ENCODE peak calls at places on chromosomes 16 and 17, in eight cellular contexts. S is mucosa of descending colon, U is upper lobe of right lung, I is A549, V is HFFc6, G is GM12864, J is H9, B is SK-N-SH. C is an unnamed sample.

GRCh38 chr17:37299257-37299985 is 76.4 kb upstream of the C17orf78 start:
- DNase-seq in S (no peak), U (no peak), I (no peak), V (no peak), G (no peak), J (no peak), B (no peak), C (no peak)

GRCh38 chr16:85187002-85187401 is 74.7 kb upstream of the CIBAR2 start:
- DNase-seq in S (no peak), U (no peak), I (no peak), V (peak), G (no peak), J (no peak), B (no peak), C (no peak)

GRCh38 chr17:42107597-42108576 is 4.6 kb downstream of the DHX58 start:
- DNase-seq in S (peak), U (peak), I (peak), V (no peak), G (no peak), J (peak), B (peak), C (peak)

GRCh38 chr16:66899945-66900688 is 18.6 kb downstream of the CDH16 start:
- DNase-seq in S (peak), U (peak), I (peak), V (peak), G (no peak), J (no peak), B (peak), C (no peak)

GRCh38 chr16:65524997-65525396 is 403.1 kb upstream of the CDH11 start:
- DNase-seq in S (no peak), U (no peak), I (no peak), V (no peak), G (no peak), J (no peak), B (no peak), C (no peak)

GRCh38 chr16:69796285-69797118 is 34.4 kb downstream of the WWP2 start:
- DNase-seq in S (no peak), U (peak), I (peak), V (peak), G (peak), J (peak), B (peak), C (no peak)

GRCh38 chr17:80790021-80790765 is 201.4 kb upstream of the CHMP6 start:
- DNase-seq in S (no peak), U (no peak), I (no peak), V (no peak), G (peak), J (peak), B (no peak), C (no peak)

GRCh38 chr16:9256196-9256595 is 164.8 kb downstream of the HAPSTR1 start:
- DNase-seq in S (peak), U (no peak), I (peak), V (no peak), G (peak), J (peak), B (peak), C (peak)

GRCh38 chr17:77371117-77371887 is 230.5 kb downstream of the SEC14L1 start:
- DNase-seq in S (peak), U (no peak), I (no peak), V (peak), G (no peak), J (no peak), B (no peak), C (no peak)

DNA sequence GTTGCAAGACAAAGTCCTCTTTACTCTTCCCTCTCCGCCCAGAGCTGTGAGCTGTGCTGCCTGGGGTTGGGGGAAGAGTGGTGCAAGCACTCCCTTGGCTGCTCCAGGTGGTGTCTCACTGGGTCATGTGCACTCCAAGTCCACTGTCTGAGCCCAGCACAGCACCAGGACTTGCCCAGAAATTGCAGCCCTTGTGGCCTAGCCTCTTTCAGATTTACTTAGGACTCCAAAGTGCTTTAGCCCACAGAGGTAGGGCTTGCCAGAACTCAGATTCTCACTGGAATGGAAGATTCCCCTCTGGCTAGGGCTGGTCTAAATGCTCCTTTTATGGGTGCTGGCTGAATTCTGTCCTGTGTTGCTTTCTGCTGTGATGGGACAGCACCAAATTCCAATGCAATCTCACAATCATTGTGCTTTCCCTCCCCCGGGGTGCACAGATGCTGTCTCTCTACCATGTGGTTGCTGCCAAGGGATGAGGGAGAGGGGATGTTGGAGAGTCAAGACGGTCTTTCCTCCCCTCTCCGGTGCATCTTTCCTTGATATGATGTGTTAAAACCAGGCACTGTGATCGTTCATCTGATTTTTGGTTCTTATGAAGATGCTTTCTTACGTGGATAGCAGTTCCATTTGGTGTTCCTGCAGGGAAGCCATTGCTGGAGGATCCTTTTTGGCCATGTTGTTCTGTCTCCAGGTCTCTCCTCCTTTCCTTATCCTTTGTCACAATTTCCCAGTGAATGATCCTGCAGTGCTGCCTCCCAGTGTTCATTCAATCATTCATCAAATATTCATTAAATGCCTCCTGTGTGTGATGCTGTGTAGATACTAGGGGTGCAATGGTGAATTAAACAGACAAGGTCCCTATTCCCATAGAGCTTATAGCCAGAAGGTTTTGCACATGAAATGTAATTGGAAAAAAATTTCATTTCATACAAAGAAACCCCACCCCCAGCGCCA is 216.3 kb downstream of the SPECC1 start:
- DNase-seq in S (no peak), U (no peak), I (peak), V (no peak), G (no peak), J (no peak), B (peak), C (no peak)
- TF ChIP-seq CTCF in S (no peak), U (no peak), I (peak), V (peak), G (no peak), J (peak), B (no peak), C (no peak)

DNA sequence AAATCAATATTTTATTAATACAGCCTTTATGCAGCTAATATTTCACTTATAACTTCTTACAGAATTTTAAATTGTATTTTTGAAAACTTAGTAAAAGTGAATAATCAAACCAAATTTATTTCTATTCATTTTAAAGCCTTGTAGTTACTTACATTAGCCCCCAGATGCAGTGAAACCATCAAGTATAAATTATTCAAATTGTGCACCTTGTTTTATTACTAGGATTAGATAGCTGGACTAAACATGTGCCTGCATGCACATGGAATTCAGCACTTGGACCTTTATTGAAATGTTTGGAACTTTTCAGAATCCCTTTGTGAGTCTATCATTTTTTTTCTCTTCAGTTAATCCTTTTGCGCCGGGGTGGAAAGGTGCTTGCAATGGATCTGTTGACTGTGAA is 4.7 kb downstream of the ZPBP2 start:
- DNase-seq in S (no peak), U (no peak), I (no peak), V (peak), G (no peak), J (no peak), B (no peak), C (no peak)
- TF ChIP-seq CTCF in S (no peak), U (peak), I (peak), V (peak), G (no peak), J (no peak), B (peak), C (no peak)

GRCh38 chr17:17439971-17440843 is 36.6 kb upstream of the MED9 start:
- DNase-seq in S (peak), U (peak), I (peak), V (peak), G (peak), J (peak), B (peak), C (peak)
- TF ChIP-seq CTCF in S (peak), U (peak), I (peak), V (peak), G (peak), J (peak), B (peak), C (peak)

DNA sequence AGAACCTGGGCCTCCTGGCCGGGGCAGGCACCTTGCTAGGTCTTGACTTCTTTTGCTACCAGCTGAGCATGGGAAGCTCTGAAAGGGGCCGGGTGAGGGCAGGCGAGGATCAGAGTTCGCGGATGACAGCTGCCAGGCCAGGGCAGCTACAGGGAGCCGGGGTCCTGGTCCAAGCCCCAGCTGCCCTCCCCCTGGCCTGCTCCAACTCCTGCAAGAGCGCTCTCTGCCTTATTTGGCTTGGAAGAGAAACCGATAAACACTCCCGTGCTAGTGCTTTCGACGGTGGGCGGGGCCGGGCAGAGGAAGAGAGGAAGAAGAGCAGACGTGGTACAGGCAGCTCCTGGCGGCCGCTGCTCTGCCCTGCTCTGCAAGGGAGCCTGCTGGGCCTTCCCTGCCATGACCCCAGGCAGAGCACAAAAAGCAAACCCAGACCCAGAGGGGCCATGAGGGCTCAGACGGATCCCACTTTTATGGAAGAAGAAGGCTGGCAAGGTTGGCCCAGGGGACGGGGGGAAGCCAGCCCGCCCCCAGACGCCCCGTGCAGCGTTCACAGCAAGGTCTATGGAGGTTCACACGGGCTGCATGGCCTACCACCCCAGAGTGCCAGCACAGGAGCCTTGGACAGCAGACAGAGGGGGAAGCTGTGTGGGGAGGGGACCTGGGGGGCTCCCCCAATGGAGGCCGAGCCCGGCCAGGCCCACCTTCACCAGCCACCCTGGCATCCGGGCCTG is 25.6 kb downstream of the PIEZO1 start:
- DNase-seq in S (peak), U (peak), I (no peak), V (no peak), G (no peak), J (peak), B (no peak), C (no peak)
- TF ChIP-seq CTCF in S (no peak), U (peak), I (no peak), V (no peak), G (no peak), J (peak), B (no peak), C (no peak)

GRCh38 chr17:72116692-72117469 is 3.9 kb upstream of the SOX9 start:
- DNase-seq in S (peak), U (no peak), I (no peak), V (no peak), G (no peak), J (no peak), B (no peak), C (no peak)
- TF ChIP-seq CTCF in S (no peak), U (no peak), I (no peak), V (no peak), G (no peak), J (no peak), B (no peak), C (no peak)

C was measured in progenitor cell of endocrine pancreas.